ENCODE peak calls at places on chromosomes 13 and 19, in six cellular contexts. J is mesothelial cell of epicardium, O is body of pancreas, R is fibroblast of lung, B is foreskin keratinocyte, V is H9. L is an unnamed sample.

GRCh38 chr13:44894001-44894770 is 95.1 kb downstream of the NUFIP1 start:
- DNase-seq in J (no peak), O (no peak), R (no peak), B (no peak), V (no peak), L (no peak)

GRCh38 chr13:100269837-100270236 is 180.9 kb downstream of the PCCA start:
- DNase-seq in J (no peak), O (peak), R (peak), B (no peak), V (no peak), L (peak)

GRCh38 chr19:8506402-8506957 is 4.0 kb upstream of the PRAM1 start:
- DNase-seq in J (no peak), O (peak), R (no peak), B (no peak), V (peak), L (no peak)

GRCh38 chr13:106417467-106418110 is 117.9 kb downstream of the EFNB2 start:
- DNase-seq in J (no peak), O (no peak), R (peak), B (no peak), V (peak), L (no peak)

GRCh38 chr19:1854032-1854541 is 5.8 kb upstream of the REXO1 start:
- DNase-seq in J (no peak), O (no peak), R (no peak), B (no peak), V (no peak), L (no peak)

GRCh38 chr13:97913206-97913605 is 40.3 kb upstream of the IPO5 start:
- DNase-seq in J (no peak), O (no peak), R (no peak), B (no peak), V (no peak), L (no peak)

GRCh38 chr19:58546131-58546530 is 2.3 kb downstream of the TRIM28 start:
- DNase-seq in J (no peak), O (no peak), R (no peak), B (no peak), V (no peak), L (no peak)

GRCh38 chr13:96229356-96229755 is 139.4 kb downstream of the HS6ST3 start:
- DNase-seq in J (no peak), O (no peak), R (peak), B (peak), V (peak), L (peak)

GRCh38 chr13:67091603-67092002 is 138.5 kb downstream of the PCDH9 start:
- DNase-seq in J (no peak), O (no peak), R (no peak), B (no peak), V (no peak), L (no peak)

GRCh38 chr13:59570204-59570603 is 593.5 kb downstream of the DIAPH3 start:
- DNase-seq in J (no peak), O (no peak), R (no peak), B (no peak), V (no peak), L (no peak)

GRCh38 chr19:33370783-33371182 is 2.7 kb upstream of the CEBPG start:
- DNase-seq in J (no peak), O (no peak), R (no peak), B (peak), V (no peak), L (peak)

GRCh38 chr19:4066682-4067395 is at the start of gene ZBTB7A:
- DNase-seq in J (no peak), O (peak), R (peak), B (no peak), V (peak), L (peak)

GRCh38 chr19:5145521-5146511 is 176.9 kb downstream of the KDM4B start:
- DNase-seq in J (no peak), O (no peak), R (no peak), B (no peak), V (no peak), L (no peak)

GRCh38 chr19:13417054-13417453 is 89.2 kb downstream of the CACNA1A start:
- DNase-seq in J (no peak), O (no peak), R (no peak), B (no peak), V (no peak), L (no peak)

GRCh38 chr19:38039966-38040365 is 133.0 kb downstream of the SIPA1L3 start:
- DNase-seq in J (no peak), O (no peak), R (peak), B (peak), V (no peak), L (peak)

GRCh38 chr19:12331211-12331941 is 2.1 kb downstream of the ZNF563 start:
- DNase-seq in J (no peak), O (no peak), R (no peak), B (no peak), V (no peak), L (no peak)

DNA sequence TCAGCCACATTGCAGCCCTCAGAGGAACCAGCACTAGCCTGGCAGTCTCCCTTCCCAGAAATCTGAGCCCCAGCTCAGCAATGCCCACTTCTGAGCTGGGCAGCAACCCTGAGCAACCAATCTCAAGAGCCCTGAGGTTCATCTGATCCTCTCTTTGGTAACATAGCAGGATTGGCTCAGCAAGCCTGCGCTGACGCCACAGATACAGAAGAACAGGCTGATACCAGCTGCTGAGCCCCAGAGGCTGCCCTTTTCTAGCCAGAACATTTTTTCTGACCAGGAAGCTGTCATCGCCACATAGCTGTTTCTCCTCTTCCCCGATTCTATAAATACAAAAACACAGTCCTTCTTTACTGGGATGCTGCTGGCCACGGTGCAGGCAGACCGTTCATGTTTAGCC is 59.8 kb downstream of the TRPM4 start:
- DNase-seq in J (no peak), O (no peak), R (peak), B (no peak), V (no peak), L (no peak)
- TF ChIP-seq CTCF in J (no peak), O (no peak), R (no peak), B (no peak), V (no peak), L (no peak)

GRCh38 chr13:30016398-30016797 is 166.0 kb upstream of the UBL3 start:
- DNase-seq in J (no peak), O (no peak), R (no peak), B (no peak), V (no peak), L (no peak)

GRCh38 chr13:30020726-30021312 is 170.4 kb upstream of the UBL3 start:
- DNase-seq in J (no peak), O (no peak), R (no peak), B (peak), V (no peak), L (peak)

GRCh38 chr13:30019648-30020626 is 169.5 kb upstream of the UBL3 start:
- DNase-seq in J (no peak), O (no peak), R (no peak), B (no peak), V (no peak), L (no peak)

GRCh38 chr13:30021611-30022010 is 171.2 kb upstream of the UBL3 start:
- DNase-seq in J (no peak), O (no peak), R (no peak), B (no peak), V (no peak), L (no peak)

GRCh38 chr13:30017880-30018279 is 167.5 kb upstream of the UBL3 start:
- DNase-seq in J (no peak), O (no peak), R (no peak), B (no peak), V (peak), L (no peak)
- TF ChIP-seq CTCF in J (no peak), O (no peak), R (no peak), B (no peak), V (peak), L (no peak)

DNA sequence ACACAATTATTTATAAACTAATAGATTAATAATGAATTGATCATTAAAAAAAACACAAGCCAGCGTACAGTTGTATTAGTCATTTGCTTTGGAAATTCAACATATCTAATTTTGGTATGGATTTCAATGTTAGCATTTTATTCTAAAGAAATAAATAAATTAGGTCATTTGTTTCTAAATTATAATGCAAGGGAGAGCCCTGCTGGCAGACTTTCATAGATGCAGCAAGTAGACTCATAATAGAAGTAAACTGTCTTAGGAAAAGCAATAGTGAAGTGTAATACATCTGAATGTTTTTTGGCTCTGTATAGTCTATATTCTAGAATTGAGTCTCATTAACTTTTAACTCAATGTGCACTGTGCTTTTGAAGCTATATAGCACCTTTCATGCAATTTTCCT is 982.4 kb upstream of the MIR17HG start:
- DNase-seq in J (no peak), O (no peak), R (peak), B (no peak), V (no peak), L (peak)
- TF ChIP-seq CTCF in J (no peak), O (no peak), R (peak), B (peak), V (no peak), L (peak)

DNA sequence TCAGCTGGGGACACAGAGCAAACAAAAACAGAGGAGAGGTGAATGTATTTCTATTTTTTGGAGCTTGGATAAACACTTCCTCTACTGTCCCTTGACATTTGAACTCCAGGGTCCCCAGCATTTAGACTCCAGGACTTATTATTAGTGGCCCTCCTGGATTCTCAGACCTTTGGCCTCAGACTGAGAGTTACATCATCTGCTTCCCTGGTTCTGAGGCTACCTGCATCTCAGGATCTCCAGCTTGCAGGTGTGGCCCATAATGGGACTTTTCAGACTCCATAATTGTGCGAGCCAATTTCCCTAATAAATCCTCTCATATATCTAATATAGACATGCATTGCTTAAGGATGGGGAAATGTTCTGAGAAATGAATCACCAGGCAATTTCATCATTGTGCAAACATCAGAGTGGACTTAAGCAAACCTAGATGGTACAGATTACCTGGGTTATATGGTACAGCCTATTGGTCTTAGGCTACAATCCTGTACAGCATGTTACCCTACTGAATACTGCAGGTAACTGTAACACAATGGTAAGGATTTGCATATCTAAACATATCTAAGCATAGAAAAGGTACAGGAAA is 116.5 kb upstream of the FBXL3 start:
- DNase-seq in J (no peak), O (peak), R (peak), B (peak), V (no peak), L (peak)
- TF ChIP-seq CTCF in J (no peak), O (no peak), R (no peak), B (no peak), V (no peak), L (no peak)

GRCh38 chr19:42313840-42314755 is 989 bp downstream of the TMEM145 start:
- DNase-seq in J (no peak), O (no peak), R (no peak), B (no peak), V (no peak), L (no peak)

GRCh38 chr19:42312370-42312769 is 739 bp upstream of the TMEM145 start:
- DNase-seq in J (no peak), O (no peak), R (no peak), B (no peak), V (no peak), L (no peak)

GRCh38 chr19:42313096-42313839 is at the start of gene TMEM145:
- DNase-seq in J (no peak), O (peak), R (peak), B (peak), V (peak), L (peak)

GRCh38 chr19:42309686-42310085 is 3.4 kb upstream of the TMEM145 start:
- DNase-seq in J (no peak), O (no peak), R (no peak), B (no peak), V (no peak), L (no peak)

GRCh38 chr19:42311612-42312160 is 1.4 kb upstream of the TMEM145 start:
- DNase-seq in J (no peak), O (no peak), R (no peak), B (no peak), V (peak), L (peak)
- TF ChIP-seq CTCF in J (no peak), O (no peak), R (no peak), B (peak), V (peak), L (no peak)

GRCh38 chr19:54299515-54299914 is 13.5 kb downstream of the LILRA5 start:
- DNase-seq in J (no peak), O (no peak), R (no peak), B (no peak), V (no peak), L (no peak)

GRCh38 chr19:54298357-54299125 is 14.4 kb downstream of the LILRA5 start:
- DNase-seq in J (no peak), O (no peak), R (no peak), B (no peak), V (no peak), L (no peak)

GRCh38 chr19:54299126-54299498 is 13.9 kb downstream of the LILRA5 start:
- DNase-seq in J (no peak), O (no peak), R (no peak), B (no peak), V (no peak), L (no peak)

GRCh38 chr19:54294539-54294938 is 13.6 kb upstream of the LILRB2 start:
- DNase-seq in J (no peak), O (no peak), R (no peak), B (no peak), V (no peak), L (no peak)

GRCh38 chr19:54297759-54298305 is 15.1 kb downstream of the LILRA5 start:
- DNase-seq in J (no peak), O (no peak), R (no peak), B (no peak), V (no peak), L (peak)
- TF ChIP-seq CTCF in J (no peak), O (no peak), R (no peak), B (no peak), V (peak), L (no peak)

GRCh38 chr19:55249841-55250240 is 9.0 kb downstream of the PPP6R1 start:
- DNase-seq in J (no peak), O (no peak), R (no peak), B (no peak), V (no peak), L (no peak)
- TF ChIP-seq CTCF in J (no peak), O (no peak), R (no peak), B (no peak), V (no peak), L (no peak)

GRCh38 chr13:25377244-25377962 is 5.6 kb downstream of the ATP8A2 start:
- DNase-seq in J (no peak), O (no peak), R (no peak), B (no peak), V (no peak), L (no peak)

GRCh38 chr13:25375727-25376358 is 4.1 kb downstream of the ATP8A2 start:
- DNase-seq in J (no peak), O (peak), R (peak), B (peak), V (peak), L (peak)

GRCh38 chr13:25371608-25372274 is at the start of gene ATP8A2:
- DNase-seq in J (peak), O (no peak), R (no peak), B (no peak), V (peak), L (no peak)

GRCh38 chr13:25371158-25371557 is 616 bp upstream of the ATP8A2 start:
- DNase-seq in J (no peak), O (no peak), R (no peak), B (no peak), V (no peak), L (no peak)

DNA sequence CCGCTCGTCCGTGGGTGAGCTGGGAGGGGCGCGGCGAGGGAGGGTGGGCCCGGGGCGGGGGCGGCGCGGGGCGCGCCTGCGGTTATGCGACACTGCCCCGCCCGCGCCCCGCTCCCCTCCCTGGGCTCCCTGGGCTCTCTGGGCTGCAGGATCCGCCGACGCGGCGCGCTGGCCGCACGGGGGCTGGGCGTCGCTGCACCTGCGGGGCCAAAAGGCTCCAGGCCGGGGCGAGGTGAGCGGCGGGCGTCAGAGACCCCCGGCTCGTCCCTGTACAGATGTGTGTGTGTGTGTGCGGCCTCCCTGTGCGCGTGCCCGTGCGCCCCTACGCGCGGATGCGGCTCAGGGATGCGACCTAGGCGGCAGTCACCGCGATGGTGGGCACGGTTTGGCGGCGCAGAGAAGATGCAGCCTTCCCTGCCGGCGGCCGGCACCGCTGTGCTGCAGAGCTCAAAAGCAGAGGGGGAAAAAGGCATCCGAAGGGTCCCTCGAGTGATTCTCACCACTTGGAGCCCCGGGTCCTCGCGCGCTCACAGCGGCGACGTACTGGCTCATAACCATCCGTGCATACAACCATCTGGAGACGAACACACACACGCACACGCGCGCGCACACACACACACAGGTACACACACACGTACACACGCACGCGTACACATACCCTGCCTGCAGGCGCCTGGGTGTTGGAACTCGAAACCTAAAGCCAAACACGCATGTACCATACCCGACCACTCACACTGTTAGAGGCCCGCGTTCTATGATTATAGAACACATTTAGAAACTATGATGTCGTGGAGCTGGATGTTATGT is 704 bp downstream of the ATP8A2 start:
- DNase-seq in J (peak), O (no peak), R (no peak), B (peak), V (peak), L (no peak)
- TF ChIP-seq CTCF in J (no peak), O (no peak), R (no peak), B (no peak), V (no peak), L (no peak)

DNA sequence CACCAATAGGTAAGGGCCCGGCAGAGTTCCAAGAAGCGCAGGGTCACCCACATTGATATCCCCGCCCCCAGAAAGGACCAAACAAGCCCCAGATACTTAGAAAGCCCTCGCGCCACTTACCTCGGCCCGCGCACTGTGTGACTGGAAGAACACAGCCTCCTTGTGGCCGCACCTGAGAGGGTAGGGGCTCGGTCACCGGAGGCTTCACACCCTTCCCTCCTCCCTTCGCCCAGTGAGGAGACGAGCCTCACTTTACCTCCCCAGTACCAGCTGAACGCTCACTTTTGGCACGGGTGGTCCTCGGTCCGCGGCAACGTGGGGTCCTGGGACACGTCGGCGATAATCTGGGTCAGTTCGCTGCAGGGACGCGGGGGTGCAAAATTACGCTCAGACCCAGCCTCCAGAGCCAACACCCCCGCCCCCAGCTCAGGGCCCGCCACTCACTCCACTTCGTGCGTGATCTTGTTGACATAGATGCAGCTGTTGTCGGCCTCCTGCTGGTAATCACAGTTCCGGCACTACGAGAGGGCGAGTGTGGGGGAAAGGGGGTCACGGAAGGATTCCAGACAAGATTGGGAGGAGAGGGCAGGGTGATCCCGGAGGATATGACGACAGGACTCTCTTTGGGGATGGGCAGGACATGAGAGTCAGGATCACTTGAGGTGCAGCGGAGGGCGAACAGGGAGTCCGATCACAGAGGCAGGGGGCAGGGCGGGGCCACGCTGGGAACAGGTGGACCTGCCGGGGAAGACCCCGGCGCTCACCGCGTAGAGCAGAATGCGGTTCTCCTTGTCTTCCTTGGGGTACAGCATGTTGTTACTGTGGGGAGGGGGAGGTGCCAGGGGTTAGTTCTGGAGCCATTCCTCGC is 546 bp downstream of the POLR2I start:
- DNase-seq in J (no peak), O (peak), R (peak), B (peak), V (peak), L (peak)
- TF ChIP-seq CTCF in J (no peak), O (peak), R (peak), B (peak), V (peak), L (no peak)